ENCODE peak calls at places on chromosomes 16 and 17, in six cellular contexts. E is T-cell, Z is bronchial epithelial cell, Q is RCC 7860, U is SW480, F is NCI-H1092 treated with DMSO at 0.1 percent for 48 hours. M is an unnamed sample.

GRCh38 chr17:61426482-61427304 is 25.5 kb upstream of the TBX4 start:
- DNase-seq in E (no peak), Z (no peak), Q (peak), U (peak), F (no peak), M (peak)

GRCh38 chr17:50114849-50115357 is 15.1 kb downstream of the SAMD14 start:
- DNase-seq in E (peak), Z (peak), Q (peak), U (peak), F (peak), M (peak)

GRCh38 chr17:41773731-41774193 is 12.7 kb downstream of the JUP start:
- DNase-seq in E (no peak), Z (peak), Q (no peak), U (no peak), F (no peak), M (no peak)

GRCh38 chr16:1379863-1380174 is 28.1 kb downstream of the GNPTG start:
- DNase-seq in E (no peak), Z (no peak), Q (no peak), U (peak), F (no peak), M (no peak)

GRCh38 chr17:74820037-74820436 is 39.6 kb downstream of the GRIN2C start:
- DNase-seq in E (no peak), Z (no peak), Q (no peak), U (no peak), F (no peak), M (no peak)

GRCh38 chr17:32275060-32276042 is 9.7 kb downstream of the RHBDL3 start:
- DNase-seq in E (no peak), Z (peak), Q (peak), U (peak), F (peak), M (peak)

GRCh38 chr16:57736419-57737281 is 1.1 kb downstream of the KATNB1 start:
- DNase-seq in E (peak), Z (peak), Q (peak), U (peak), F (peak), M (peak)

GRCh38 chr17:48505788-48506187 is 25.0 kb downstream of the HOXB1 start:
- DNase-seq in E (peak), Z (peak), Q (peak), U (peak), F (peak), M (peak)

GRCh38 chr16:27222499-27223225 is 19.3 kb downstream of the KDM8 start:
- DNase-seq in E (no peak), Z (no peak), Q (peak), U (no peak), F (peak), M (peak)

GRCh38 chr17:76683921-76684745 is 26.6 kb downstream of the MXRA7 start:
- DNase-seq in E (no peak), Z (no peak), Q (no peak), U (no peak), F (peak), M (no peak)

GRCh38 chr17:77445030-77445907 is 304.5 kb downstream of the SEC14L1 start:
- DNase-seq in E (peak), Z (no peak), Q (no peak), U (peak), F (no peak), M (no peak)

GRCh38 chr17:47935961-47936360 is 5.4 kb upstream of the PNPO start:
- DNase-seq in E (no peak), Z (peak), Q (peak), U (peak), F (no peak), M (peak)

GRCh38 chr17:6101706-6102105 is 31.5 kb downstream of the WSCD1 start:
- DNase-seq in E (no peak), Z (no peak), Q (no peak), U (no peak), F (no peak), M (no peak)

GRCh38 chr17:4559139-4559791 is 1.1 kb downstream of the GGT6 start:
- DNase-seq in E (no peak), Z (no peak), Q (no peak), U (no peak), F (no peak), M (no peak)

GRCh38 chr16:85370543-85370880 is 242.6 kb upstream of the GSE1 start:
- DNase-seq in E (no peak), Z (no peak), Q (no peak), U (no peak), F (no peak), M (no peak)

GRCh38 chr17:83137523-83137922 is 58.1 kb downstream of the METRNL start:
- DNase-seq in E (no peak), Z (no peak), Q (no peak), U (no peak), F (no peak), M (no peak)

GRCh38 chr17:34167359-34167758 is 87.7 kb upstream of the CCL2 start:
- DNase-seq in E (no peak), Z (no peak), Q (no peak), U (no peak), F (no peak), M (no peak)

GRCh38 chr17:488993-489757 is 136.6 kb upstream of the RPH3AL start:
- DNase-seq in E (peak), Z (no peak), Q (no peak), U (peak), F (no peak), M (peak)

GRCh38 chr16:70685938-70686375 is at the start of gene MTSS2:
- DNase-seq in E (no peak), Z (peak), Q (peak), U (peak), F (peak), M (peak)

GRCh38 chr16:1871974-1872635 is at the start of gene MEIOB:
- DNase-seq in E (no peak), Z (no peak), Q (no peak), U (no peak), F (peak), M (no peak)

GRCh38 chr17:72931163-72931562 is 161.3 kb downstream of the SLC39A11 start:
- DNase-seq in E (no peak), Z (no peak), Q (peak), U (no peak), F (no peak), M (no peak)

GRCh38 chr17:71232801-71233559 is 887.8 kb upstream of the SOX9 start:
- DNase-seq in E (no peak), Z (no peak), Q (no peak), U (no peak), F (no peak), M (no peak)

GRCh38 chr16:56855201-56855600 is 9.8 kb upstream of the SLC12A3 start:
- DNase-seq in E (no peak), Z (no peak), Q (no peak), U (no peak), F (no peak), M (no peak)

GRCh38 chr16:66493490-66494401 is 56.2 kb downstream of the TK2 start:
- DNase-seq in E (no peak), Z (no peak), Q (no peak), U (no peak), F (no peak), M (no peak)

GRCh38 chr16:69404275-69404805 is 18.5 kb upstream of the TERF2 start:
- DNase-seq in E (no peak), Z (peak), Q (no peak), U (peak), F (no peak), M (peak)

GRCh38 chr17:50055426-50056216 is at the start of gene ITGA3:
- DNase-seq in E (peak), Z (peak), Q (peak), U (peak), F (peak), M (peak)

GRCh38 chr17:47847341-47848197 is 3.4 kb downstream of the SP6 start:
- DNase-seq in E (no peak), Z (no peak), Q (no peak), U (no peak), F (no peak), M (no peak)

GRCh38 chr16:73956592-73957495 is 339.8 kb upstream of the PSMD7 start:
- DNase-seq in E (no peak), Z (peak), Q (peak), U (peak), F (peak), M (peak)

GRCh38 chr16:12006637-12007036 is 30.1 kb downstream of the SNX29 start:
- DNase-seq in E (no peak), Z (no peak), Q (no peak), U (no peak), F (no peak), M (no peak)